ENCODE peak calls at places on chromosome 21, in nine cellular contexts. One of them, this sample, is unnamed.

GRCh38 chr21:27647921-27648320 is 681.0 kb upstream of the ADAMTS5 start:
- DNase-seq in keratinocyte: no peak
- DNase-seq in mesenchymal stem cell: peak
- DNase-seq in OCI-LY7: no peak
- DNase-seq in endothelial cell of umbilical vein: peak
- DNase-seq in PC-3: peak
- DNase-seq in neuronal stem cell: no peak
- DNase-seq in A549: no peak
- DNase-seq in fibroblast of lung: no peak
- DNase-seq in this sample: no peak

GRCh38 chr21:38897532-38898421 is 92.0 kb downstream of the ETS2 start:
- DNase-seq in PC-3: no peak
- DNase-seq in OCI-LY7: peak
- DNase-seq in neuronal stem cell: no peak
- DNase-seq in keratinocyte: no peak
- DNase-seq in A549: no peak
- DNase-seq in endothelial cell of umbilical vein: no peak
- DNase-seq in mesenchymal stem cell: no peak
- DNase-seq in fibroblast of lung: no peak
- DNase-seq in this sample: no peak

GRCh38 chr21:40054403-40054802 is 187.2 kb downstream of the PCP4 start:
- DNase-seq in PC-3: peak
- DNase-seq in endothelial cell of umbilical vein: no peak
- DNase-seq in fibroblast of lung: peak
- DNase-seq in mesenchymal stem cell: no peak
- DNase-seq in neuronal stem cell: no peak
- DNase-seq in A549: no peak
- DNase-seq in OCI-LY7: no peak
- DNase-seq in keratinocyte: no peak
- DNase-seq in this sample: no peak

GRCh38 chr21:37503848-37504467 is 137.4 kb downstream of the DYRK1A start:
- DNase-seq in mesenchymal stem cell: peak
- DNase-seq in keratinocyte: no peak
- DNase-seq in A549: no peak
- DNase-seq in OCI-LY7: no peak
- DNase-seq in PC-3: peak
- DNase-seq in endothelial cell of umbilical vein: peak
- DNase-seq in fibroblast of lung: peak
- DNase-seq in neuronal stem cell: no peak
- DNase-seq in this sample: peak

GRCh38 chr21:14917762-14918161 is 147.0 kb downstream of the NRIP1 start:
- DNase-seq in fibroblast of lung: no peak
- DNase-seq in mesenchymal stem cell: no peak
- DNase-seq in endothelial cell of umbilical vein: no peak
- DNase-seq in OCI-LY7: no peak
- DNase-seq in PC-3: no peak
- DNase-seq in keratinocyte: no peak
- DNase-seq in neuronal stem cell: no peak
- DNase-seq in A549: no peak
- DNase-seq in this sample: no peak

GRCh38 chr21:31184462-31184861 is 146.2 kb upstream of the KRTAP19-8 start:
- DNase-seq in A549: no peak
- DNase-seq in keratinocyte: no peak
- DNase-seq in fibroblast of lung: no peak
- DNase-seq in PC-3: no peak
- DNase-seq in neuronal stem cell: no peak
- DNase-seq in OCI-LY7: no peak
- DNase-seq in mesenchymal stem cell: no peak
- DNase-seq in endothelial cell of umbilical vein: no peak
- DNase-seq in this sample: no peak

GRCh38 chr21:31372176-31372765 is 28.2 kb upstream of the TIAM1 start:
- DNase-seq in mesenchymal stem cell: no peak
- DNase-seq in neuronal stem cell: no peak
- DNase-seq in PC-3: peak
- DNase-seq in OCI-LY7: no peak
- DNase-seq in endothelial cell of umbilical vein: no peak
- DNase-seq in A549: no peak
- DNase-seq in fibroblast of lung: peak
- DNase-seq in keratinocyte: no peak
- DNase-seq in this sample: no peak

GRCh38 chr21:37944492-37944891 is 28.2 kb upstream of the KCNJ6 start:
- DNase-seq in mesenchymal stem cell: no peak
- DNase-seq in fibroblast of lung: no peak
- DNase-seq in keratinocyte: no peak
- DNase-seq in PC-3: no peak
- DNase-seq in OCI-LY7: no peak
- DNase-seq in endothelial cell of umbilical vein: no peak
- DNase-seq in neuronal stem cell: no peak
- DNase-seq in A549: no peak
- DNase-seq in this sample: no peak

GRCh38 chr21:26912466-26912865 is 54.4 kb downstream of the ADAMTS5 start:
- DNase-seq in OCI-LY7: no peak
- DNase-seq in neuronal stem cell: no peak
- DNase-seq in mesenchymal stem cell: no peak
- DNase-seq in endothelial cell of umbilical vein: no peak
- DNase-seq in fibroblast of lung: no peak
- DNase-seq in A549: no peak
- DNase-seq in keratinocyte: no peak
- DNase-seq in PC-3: no peak
- DNase-seq in this sample: no peak

GRCh38 chr21:34075760-34076159 is 2.4 kb downstream of the MRPS6 start:
- DNase-seq in A549: no peak
- DNase-seq in mesenchymal stem cell: peak
- DNase-seq in OCI-LY7: no peak
- DNase-seq in PC-3: no peak
- DNase-seq in keratinocyte: no peak
- DNase-seq in fibroblast of lung: no peak
- DNase-seq in neuronal stem cell: no peak
- DNase-seq in endothelial cell of umbilical vein: no peak
- DNase-seq in this sample: no peak

GRCh38 chr21:34080693-34081092 is 7.3 kb downstream of the MRPS6 start:
- DNase-seq in mesenchymal stem cell: no peak
- DNase-seq in A549: no peak
- DNase-seq in OCI-LY7: no peak
- DNase-seq in fibroblast of lung: no peak
- DNase-seq in endothelial cell of umbilical vein: peak
- DNase-seq in neuronal stem cell: no peak
- DNase-seq in PC-3: peak
- DNase-seq in keratinocyte: no peak
- DNase-seq in this sample: no peak

GRCh38 chr21:34078915-34079314 is 5.5 kb downstream of the MRPS6 start:
- DNase-seq in mesenchymal stem cell: no peak
- DNase-seq in A549: no peak
- DNase-seq in OCI-LY7: no peak
- DNase-seq in neuronal stem cell: no peak
- DNase-seq in keratinocyte: no peak
- DNase-seq in fibroblast of lung: no peak
- DNase-seq in PC-3: peak
- DNase-seq in endothelial cell of umbilical vein: no peak
- DNase-seq in this sample: no peak

GRCh38 chr21:34076835-34077234 is 3.5 kb downstream of the MRPS6 start:
- DNase-seq in OCI-LY7: no peak
- DNase-seq in PC-3: no peak
- DNase-seq in A549: no peak
- DNase-seq in mesenchymal stem cell: no peak
- DNase-seq in endothelial cell of umbilical vein: no peak
- DNase-seq in keratinocyte: no peak
- DNase-seq in fibroblast of lung: no peak
- DNase-seq in neuronal stem cell: no peak
- DNase-seq in this sample: no peak

GRCh38 chr21:34077888-34078287 is 4.5 kb downstream of the MRPS6 start:
- DNase-seq in mesenchymal stem cell: no peak
- DNase-seq in OCI-LY7: no peak
- DNase-seq in PC-3: no peak
- DNase-seq in fibroblast of lung: no peak
- DNase-seq in neuronal stem cell: no peak
- DNase-seq in endothelial cell of umbilical vein: no peak
- DNase-seq in A549: no peak
- DNase-seq in keratinocyte: no peak
- DNase-seq in this sample: no peak
- H3K4me3 ChIP-seq in mesenchymal stem cell: no peak
- H3K4me3 ChIP-seq in OCI-LY7: no peak
- H3K4me3 ChIP-seq in PC-3: no peak
- H3K4me3 ChIP-seq in fibroblast of lung: no peak
- H3K4me3 ChIP-seq in neuronal stem cell: no peak
- H3K4me3 ChIP-seq in endothelial cell of umbilical vein: no peak
- H3K4me3 ChIP-seq in A549: no peak
- H3K4me3 ChIP-seq in keratinocyte: no peak
- H3K4me3 ChIP-seq in this sample: no peak

DNA sequence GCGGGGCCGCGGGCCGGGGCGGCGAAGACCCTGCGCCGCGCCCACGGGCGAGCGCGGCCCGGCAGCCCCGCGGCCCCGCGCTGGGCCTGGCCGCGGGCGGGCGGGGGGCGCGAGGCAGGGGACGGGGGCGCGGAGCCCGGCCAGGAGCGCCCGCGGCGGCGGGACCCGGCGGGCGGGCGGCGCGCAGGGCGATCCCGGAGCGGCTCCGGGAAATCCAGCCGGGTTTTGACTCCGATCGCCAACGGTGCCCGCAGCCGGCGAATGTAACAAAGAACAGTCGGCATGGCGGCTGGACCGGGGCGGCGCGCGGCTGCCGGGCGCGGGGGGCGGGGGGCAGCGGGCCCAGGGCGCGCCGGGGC is 334 bp downstream of the PRDM15 start:
- DNase-seq in keratinocyte: no peak
- DNase-seq in mesenchymal stem cell: peak
- DNase-seq in A549: peak
- DNase-seq in fibroblast of lung: peak
- DNase-seq in PC-3: peak
- DNase-seq in neuronal stem cell: peak
- DNase-seq in endothelial cell of umbilical vein: peak
- DNase-seq in OCI-LY7: peak
- DNase-seq in this sample: peak
- H3K27ac ChIP-seq in keratinocyte: peak
- H3K27ac ChIP-seq in mesenchymal stem cell: no peak
- H3K27ac ChIP-seq in A549: peak
- H3K27ac ChIP-seq in fibroblast of lung: no peak
- H3K27ac ChIP-seq in PC-3: no peak
- H3K27ac ChIP-seq in neuronal stem cell: no peak
- H3K27ac ChIP-seq in endothelial cell of umbilical vein: no peak
- H3K27ac ChIP-seq in OCI-LY7: peak
- H3K27ac ChIP-seq in this sample: peak

GRCh38 chr21:42658320-42659105 is 5.1 kb downstream of the PDE9A start:
- DNase-seq in A549: no peak
- DNase-seq in PC-3: no peak
- DNase-seq in endothelial cell of umbilical vein: no peak
- DNase-seq in neuronal stem cell: no peak
- DNase-seq in keratinocyte: no peak
- DNase-seq in mesenchymal stem cell: no peak
- DNase-seq in OCI-LY7: peak
- DNase-seq in fibroblast of lung: no peak
- DNase-seq in this sample: peak

GRCh38 chr21:42656872-42657271 is 3.5 kb downstream of the PDE9A start:
- DNase-seq in keratinocyte: no peak
- DNase-seq in A549: no peak
- DNase-seq in endothelial cell of umbilical vein: no peak
- DNase-seq in mesenchymal stem cell: no peak
- DNase-seq in OCI-LY7: no peak
- DNase-seq in neuronal stem cell: no peak
- DNase-seq in fibroblast of lung: no peak
- DNase-seq in PC-3: no peak
- DNase-seq in this sample: no peak

GRCh38 chr21:42655797-42656770 is 2.7 kb downstream of the PDE9A start:
- DNase-seq in keratinocyte: no peak
- DNase-seq in OCI-LY7: peak
- DNase-seq in endothelial cell of umbilical vein: no peak
- DNase-seq in PC-3: peak
- DNase-seq in mesenchymal stem cell: no peak
- DNase-seq in fibroblast of lung: no peak
- DNase-seq in A549: no peak
- DNase-seq in neuronal stem cell: no peak
- DNase-seq in this sample: peak

GRCh38 chr21:42659416-42660117 is 6.1 kb downstream of the PDE9A start:
- DNase-seq in neuronal stem cell: no peak
- DNase-seq in mesenchymal stem cell: no peak
- DNase-seq in OCI-LY7: peak
- DNase-seq in PC-3: no peak
- DNase-seq in A549: no peak
- DNase-seq in endothelial cell of umbilical vein: no peak
- DNase-seq in keratinocyte: no peak
- DNase-seq in fibroblast of lung: no peak
- DNase-seq in this sample: no peak

DNA sequence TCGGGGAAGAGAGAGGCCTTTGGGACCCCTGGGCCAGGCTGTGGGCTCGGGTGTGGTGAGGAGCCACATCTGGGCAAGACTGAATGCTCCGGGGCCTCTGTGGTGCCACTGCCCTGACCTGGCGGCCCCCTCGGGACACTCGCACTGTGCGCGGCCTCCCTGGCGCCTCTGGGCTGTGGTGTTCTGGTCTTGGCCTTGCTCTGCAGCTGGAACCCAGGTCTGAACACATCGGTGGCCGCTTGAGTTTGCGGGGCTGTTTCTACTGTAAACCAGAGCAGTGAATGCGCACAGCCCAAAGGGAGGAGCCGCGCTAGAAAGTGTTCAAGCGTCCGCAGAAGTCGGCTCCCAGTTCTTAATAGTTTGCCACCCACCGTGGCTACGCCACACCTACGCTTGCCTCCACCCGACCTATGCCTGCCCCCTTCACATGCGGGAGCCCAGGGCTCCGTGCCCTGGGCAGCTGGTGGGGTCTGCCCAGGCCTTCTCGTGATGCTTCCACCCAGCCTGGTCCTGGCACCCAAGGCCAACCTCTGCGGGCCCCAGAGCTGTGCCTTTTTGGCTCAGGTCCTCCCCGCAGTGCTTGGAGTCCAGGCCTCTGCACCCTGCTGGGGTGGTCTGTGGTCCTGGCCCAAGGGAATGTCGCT is 4.4 kb downstream of the PDE9A start:
- DNase-seq in neuronal stem cell: no peak
- DNase-seq in keratinocyte: no peak
- DNase-seq in fibroblast of lung: no peak
- DNase-seq in mesenchymal stem cell: no peak
- DNase-seq in endothelial cell of umbilical vein: no peak
- DNase-seq in OCI-LY7: peak
- DNase-seq in PC-3: no peak
- DNase-seq in A549: no peak
- DNase-seq in this sample: peak
- H3K4me2 ChIP-seq in neuronal stem cell: no peak
- H3K4me2 ChIP-seq in keratinocyte: no peak
- H3K4me2 ChIP-seq in fibroblast of lung: no peak
- H3K4me2 ChIP-seq in mesenchymal stem cell: no peak
- H3K4me2 ChIP-seq in endothelial cell of umbilical vein: no peak
- H3K4me2 ChIP-seq in OCI-LY7: peak
- H3K4me2 ChIP-seq in PC-3: no peak
- H3K4me2 ChIP-seq in A549: no peak
- H3K4me2 ChIP-seq in this sample: no peak

GRCh38 chr21:35226302-35226701 is 177.2 kb upstream of the RUNX1 start:
- DNase-seq in keratinocyte: no peak
- DNase-seq in fibroblast of lung: peak
- DNase-seq in OCI-LY7: no peak
- DNase-seq in endothelial cell of umbilical vein: peak
- DNase-seq in mesenchymal stem cell: peak
- DNase-seq in PC-3: peak
- DNase-seq in neuronal stem cell: no peak
- DNase-seq in A549: no peak
- DNase-seq in this sample: peak
- H3K4me3 ChIP-seq in keratinocyte: no peak
- H3K4me3 ChIP-seq in fibroblast of lung: no peak
- H3K4me3 ChIP-seq in OCI-LY7: peak
- H3K4me3 ChIP-seq in endothelial cell of umbilical vein: no peak
- H3K4me3 ChIP-seq in mesenchymal stem cell: no peak
- H3K4me3 ChIP-seq in PC-3: no peak
- H3K4me3 ChIP-seq in neuronal stem cell: no peak
- H3K4me3 ChIP-seq in A549: no peak
- H3K4me3 ChIP-seq in this sample: no peak

This sample was measured in osteoblast.